ENCODE peak calls at places on chromosome 2, in nine cellular contexts. C is uterus, T is cardiac muscle cell, I is PC-9, N is breast epithelium, F is BE2C, W is foreskin keratinocyte, K is psoas muscle, U is left lung. G is an unnamed sample.

GRCh38 chr2:121080013-121080772 is 204.8 kb downstream of the TFCP2L1 start:
- DNase-seq in T (peak; percentile 79), U (no peak), W (peak; percentile 28), I (peak; percentile 54), K (no peak), C (peak; percentile 67), N (no peak), F (peak; percentile 52), G (no peak)

GRCh38 chr2:206614825-206615224 is 27.5 kb upstream of the FAM237A start:
- DNase-seq in C (no peak), K (no peak), N (no peak), W (peak; percentile 72), T (no peak), F (no peak), U (no peak), I (no peak), G (no peak)

GRCh38 chr2:98823196-98824166 is 92.5 kb upstream of the MGAT4A start:
- DNase-seq in T (no peak), I (no peak), K (no peak), U (peak; percentile 82), W (peak; percentile 54), N (no peak), F (no peak), C (no peak), G (no peak)

GRCh38 chr2:26561918-26562810 is 79.0 kb downstream of the CIB4 start:
- DNase-seq in W (no peak), F (peak; percentile 91), T (peak; percentile 69), U (peak; percentile 84), I (peak; percentile 51), K (peak; percentile 51), C (no peak), N (peak; percentile 50), G (no peak)

GRCh38 chr2:46097714-46098480 is 199.3 kb upstream of the EPAS1 start:
- DNase-seq in W (peak; percentile 94), N (peak; percentile 73), F (no peak), U (no peak), K (no peak), C (peak; percentile 80), I (peak; percentile 95), T (peak; percentile 42), G (no peak)

GRCh38 chr2:17355608-17356329 is 162.5 kb downstream of the RAD51AP2 start:
- DNase-seq in T (no peak), K (no peak), I (no peak), W (no peak), N (no peak), F (no peak), U (no peak), C (no peak), G (no peak)

GRCh38 chr2:144516981-144517824 is 2.7 kb downstream of the ZEB2 start:
- DNase-seq in W (peak; percentile 66), I (peak; percentile 48), N (no peak), F (peak; percentile 54), K (peak; percentile 51), T (peak; percentile 70), U (peak; percentile 92), C (peak; percentile 70), G (no peak)

GRCh38 chr2:96146151-96146880 is 1.1 kb upstream of the DUSP2 start:
- DNase-seq in C (peak; percentile 15), N (peak; percentile 74), T (no peak), F (no peak), K (peak; percentile 57), I (no peak), U (peak; percentile 94), W (peak; percentile 37), G (no peak)

GRCh38 chr2:224086226-224086911 is 47.3 kb upstream of the SERPINE2 start:
- DNase-seq in F (no peak), N (no peak), K (no peak), W (peak; percentile 96), C (no peak), I (peak; percentile 99), U (no peak), T (no peak), G (no peak)

GRCh38 chr2:231463698-231464575 is at the start of gene NCL:
- DNase-seq in F (peak; percentile 82), C (peak; percentile 82), I (peak; percentile 87), T (peak; percentile 88), W (peak; percentile 95), U (peak; percentile 93), K (peak; percentile 87), N (peak; percentile 73), G (no peak)

GRCh38 chr2:156537147-156537546 is 101.0 kb downstream of the GPD2 start:
- DNase-seq in W (peak; percentile 37), K (no peak), U (no peak), F (no peak), N (no peak), I (no peak), C (no peak), T (no peak), G (no peak)

GRCh38 chr2:89850481-89850880 is 1159.0 kb downstream of the RPIA start:
- DNase-seq in W (no peak), N (no peak), I (no peak), C (no peak), T (no peak), K (no peak), U (peak; percentile 21), F (no peak), G (no peak)

GRCh38 chr2:177328056-177328455 is 63.5 kb upstream of the NFE2L2 start:
- DNase-seq in W (no peak), T (no peak), K (no peak), N (no peak), F (no peak), U (no peak), C (no peak), I (peak; percentile 65), G (no peak)

GRCh38 chr2:36371963-36372391 is 16.4 kb downstream of the CRIM1 start:
- DNase-seq in T (no peak), N (no peak), K (no peak), W (peak; percentile 88), I (peak; percentile 76), F (no peak), U (no peak), C (no peak), G (no peak)

GRCh38 chr2:51291762-51292370 is 259.9 kb upstream of the NRXN1 start:
- DNase-seq in I (no peak), K (no peak), N (no peak), C (no peak), W (no peak), T (no peak), F (no peak), U (no peak), G (no peak)

GRCh38 chr2:128799284-128799552 is 480.6 kb upstream of the HS6ST1 start:
- DNase-seq in F (no peak), T (no peak), K (no peak), C (no peak), N (no peak), I (no peak), U (no peak), W (no peak), G (no peak)

GRCh38 chr2:237208373-237209045 is 122.8 kb downstream of the COPS8 start:
- DNase-seq in F (no peak), I (no peak), C (no peak), N (no peak), K (no peak), T (no peak), W (no peak), U (no peak), G (no peak)

DNA sequence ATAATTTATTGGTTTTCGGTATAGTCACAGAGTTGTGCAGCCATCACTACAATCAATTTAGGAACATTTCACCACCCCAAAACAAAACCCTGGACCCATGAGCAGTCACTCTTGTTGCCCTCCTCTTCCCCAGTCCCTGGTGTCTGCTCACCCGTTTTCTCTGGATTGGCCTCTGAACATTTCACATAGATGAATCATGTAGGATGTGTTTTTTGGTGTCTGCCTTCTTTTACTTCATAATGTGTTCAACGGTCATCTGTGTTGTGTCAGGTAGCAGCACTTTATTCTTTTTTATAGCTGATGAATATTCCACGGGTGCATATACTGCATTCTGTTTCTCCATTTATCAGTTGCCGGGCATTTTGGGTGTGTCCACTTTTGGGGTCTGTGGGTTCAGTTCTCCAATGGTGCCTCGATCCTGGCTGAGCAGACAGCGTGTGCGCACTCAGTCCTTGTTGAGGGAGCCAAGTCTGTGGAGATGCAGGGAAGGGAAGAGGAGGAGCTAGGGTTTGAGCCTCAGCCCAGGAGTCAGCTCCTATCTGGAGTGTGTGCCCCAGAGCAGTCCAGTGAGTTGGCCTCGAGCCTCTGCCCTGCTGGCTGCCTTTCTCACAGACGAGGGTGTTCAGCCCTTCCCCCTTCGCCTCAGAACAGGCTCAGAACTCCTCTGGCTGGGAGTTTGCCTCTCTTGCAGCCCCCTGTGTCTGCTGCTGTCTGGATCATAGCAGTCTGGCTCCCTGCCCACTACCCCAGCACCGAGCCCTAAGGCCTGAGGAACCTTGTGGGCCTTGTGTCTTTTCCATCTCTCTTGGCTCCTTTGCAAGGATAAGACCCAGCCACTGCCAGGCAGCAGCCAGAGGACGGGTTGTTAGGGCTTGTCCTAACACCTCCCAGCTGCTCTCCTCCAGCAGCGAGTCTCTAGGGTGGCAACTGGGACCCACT is 18.0 kb downstream of the C2orf74 start:
- DNase-seq in K (peak; percentile 62), F (peak; percentile 56), U (no peak), T (peak; percentile 26), I (no peak), C (peak; percentile 50), W (peak; percentile 64), N (no peak), G (no peak)
- H3K4me1 ChIP-seq in K (peaks cover 27% of the 10 kb centered on the region), F (no peaks in the 10 kb centered on the region), U (peaks cover 26% of the 10 kb centered on the region), T (peaks cover 11% of the 10 kb centered on the region), I (peaks cover 29% of the 10 kb centered on the region), C (peaks cover 19% of the 10 kb centered on the region), W (peaks cover 27% of the 10 kb centered on the region), N (peaks cover 16% of the 10 kb centered on the region), G (peaks cover 1% of the 10 kb centered on the region)

GRCh38 chr2:20073462-20073861 is 22.0 kb upstream of the LAPTM4A start:
- DNase-seq in F (no peak), T (no peak), C (no peak), W (no peak), I (no peak), U (no peak), K (no peak), N (no peak), G (no peak)
- H3K27me3 ChIP-seq in F (no peaks in the 10 kb centered on the region), T (no peaks in the 10 kb centered on the region), C (no peaks in the 10 kb centered on the region), W (no peaks in the 10 kb centered on the region), I (no peaks in the 10 kb centered on the region), U (no peaks in the 10 kb centered on the region), K (peaks cover 2% of the 10 kb centered on the region), N (no peaks in the 10 kb centered on the region), G (no peaks in the 10 kb centered on the region)

DNA sequence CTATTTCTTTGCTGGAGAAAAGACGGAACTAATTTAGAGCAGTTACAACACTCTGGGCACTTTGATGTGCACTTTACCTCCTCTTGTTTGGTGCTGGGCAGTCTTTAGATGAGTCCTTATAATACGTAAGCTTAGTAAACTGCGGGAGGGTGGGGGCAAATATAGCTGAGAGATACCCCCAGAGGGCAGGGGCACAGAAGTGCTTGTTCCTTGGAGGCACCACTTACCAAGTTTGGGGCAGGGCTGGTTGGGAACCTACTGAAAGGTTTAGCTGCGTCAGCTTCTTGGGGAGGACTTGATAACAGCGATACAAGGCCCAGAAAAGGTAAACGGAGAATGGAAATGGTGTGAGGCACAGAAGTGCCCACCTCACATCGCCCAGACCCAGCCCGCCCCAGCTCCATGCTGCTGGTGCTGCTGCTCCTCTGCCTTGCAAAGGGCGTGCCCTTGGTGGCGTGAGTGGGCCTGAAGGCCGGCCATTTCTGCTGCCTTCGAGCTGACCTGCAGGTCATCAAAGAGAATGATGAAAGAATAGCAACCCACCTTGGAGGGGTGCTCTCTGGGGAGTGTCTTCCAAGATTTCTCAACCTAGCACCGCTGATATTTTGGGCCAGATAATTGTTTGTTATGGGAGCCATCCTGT is 128.2 kb upstream of the EML6 start:
- DNase-seq in T (no peak), K (no peak), W (no peak), F (no peak), U (no peak), N (no peak), I (no peak), C (no peak), G (no peak)
- H3K4me1 ChIP-seq in T (peaks cover 19% of the 10 kb centered on the region), K (peaks cover 55% of the 10 kb centered on the region), W (peaks cover 13% of the 10 kb centered on the region), F (peaks cover 2% of the 10 kb centered on the region), U (peaks cover 27% of the 10 kb centered on the region), N (peaks cover 11% of the 10 kb centered on the region), I (peaks cover 4% of the 10 kb centered on the region), C (peaks cover 9% of the 10 kb centered on the region), G (peaks cover 3% of the 10 kb centered on the region)

GRCh38 chr2:72915907-72916742 is 1.2 kb upstream of the EMX1 start:
- DNase-seq in U (peak; percentile 84), T (peak; percentile 76), I (peak; percentile 58), W (peak; percentile 67), K (peak; percentile 51), C (no peak), F (peak; percentile 27), N (no peak), G (no peak)
- H3K27me3 ChIP-seq in U (peaks cover 100% of the 10 kb centered on the region), T (peaks cover 100% of the 10 kb centered on the region), I (peaks cover 81% of the 10 kb centered on the region), W (peaks cover 100% of the 10 kb centered on the region), K (peaks cover 75% of the 10 kb centered on the region), C (peaks cover 70% of the 10 kb centered on the region), F (peaks cover 91% of the 10 kb centered on the region), N (peaks cover 22% of the 10 kb centered on the region), G (peaks cover 71% of the 10 kb centered on the region)

G was measured in iPS DF 6.9.